ENCODE peak calls at places on chromosomes 3 and 15, in ten cellular contexts. F, W, Z, P, I, R, A, Q, D and V are unnamed samples.

GRCh38 chr15:59966262-59966661 is 37.8 kb upstream of the FOXB1 start:
- DNase-seq in W (no peak), P (no peak), Q (no peak), A (no peak), D (no peak), R (no peak), I (no peak), Z (no peak), F (no peak), V (no peak)

GRCh38 chr3:113157408-113157980 is 53.9 kb upstream of the BOC start:
- DNase-seq in P (no peak), W (no peak), Z (no peak), R (no peak), A (no peak), F (no peak), Q (no peak), I (peak), D (no peak), V (no peak)

GRCh38 chr15:40594429-40594836 is 384 bp downstream of the KNL1 start:
- DNase-seq in W (peak), R (no peak), P (peak), D (no peak), F (no peak), Q (no peak), Z (no peak), A (no peak), I (peak), V (no peak)

GRCh38 chr3:42476225-42477160 is 25.9 kb upstream of the VIPR1 start:
- DNase-seq in F (no peak), W (peak), P (peak), D (no peak), Q (no peak), I (no peak), Z (peak), R (no peak), A (no peak), V (no peak)

GRCh38 chr3:98013428-98014349 is 21.4 kb downstream of the GABRR3 start:
- DNase-seq in D (no peak), Z (no peak), W (peak), Q (no peak), P (no peak), R (no peak), A (no peak), I (no peak), F (no peak), V (no peak)

GRCh38 chr15:96947830-96948229 is 617.3 kb downstream of the NR2F2 start:
- DNase-seq in Q (no peak), D (no peak), P (no peak), W (peak), Z (no peak), R (peak), I (no peak), F (no peak), A (no peak), V (no peak)

GRCh38 chr3:104519068-104519467 is 847.6 kb upstream of the ALCAM start:
- DNase-seq in Q (no peak), W (no peak), R (peak), D (peak), A (no peak), P (no peak), F (no peak), Z (no peak), I (no peak), V (no peak)

GRCh38 chr3:29356062-29356461 is 75.2 kb downstream of the RBMS3 start:
- DNase-seq in F (no peak), R (no peak), P (no peak), W (no peak), Q (no peak), I (no peak), Z (no peak), D (no peak), A (no peak), V (no peak)

GRCh38 chr15:69141286-69141701 is 19.1 kb upstream of the GLCE start:
- DNase-seq in W (peak), A (no peak), D (no peak), I (no peak), F (no peak), R (no peak), Z (no peak), Q (no peak), P (no peak), V (no peak)

GRCh38 chr3:102733811-102734574 is 299.2 kb downstream of the ZPLD1 start:
- DNase-seq in I (no peak), Z (no peak), P (no peak), W (no peak), F (no peak), D (no peak), R (peak), A (no peak), Q (no peak), V (no peak)

GRCh38 chr3:127881586-127881985 is 33.4 kb upstream of the KBTBD12 start:
- DNase-seq in Z (no peak), R (no peak), W (no peak), P (no peak), D (no peak), F (no peak), I (no peak), A (no peak), Q (no peak), V (no peak)

GRCh38 chr15:23038741-23039150 is 623 bp downstream of the TUBGCP5 start:
- DNase-seq in A (no peak), Z (no peak), R (peak), P (no peak), W (no peak), Q (no peak), I (no peak), F (no peak), D (peak), V (no peak)

GRCh38 chr3:178705925-178706324 is 169.7 kb downstream of the KCNMB2 start:
- DNase-seq in R (no peak), A (no peak), I (peak), Z (no peak), D (no peak), W (no peak), F (no peak), P (no peak), Q (no peak), V (no peak)